ENCODE peak calls at places on chromosomes 7 and 10, in nine cellular contexts. L is ovary, J is HepG2, M is A549, E is stomach, Y is transverse colon, B is sigmoid colon, X is SK-N-SH, V is H1. A is an unnamed sample. For H3K4me1, the result is how much of the 10 kb centered on the place peaks cover.

GRCh38 chr10:132724436-132724835 is 61.5 kb downstream of the NKX6-2 start:
- DNase-seq in V (no peak), M (no peak), E (no peak), L (no peak), X (no peak), Y (no peak), B (no peak), J (no peak), A (no peak)

GRCh38 chr7:47185839-47186238 is 396.1 kb downstream of the TNS3 start:
- DNase-seq in M (no peak), X (no peak), V (no peak), Y (no peak), L (no peak), J (no peak), E (no peak), B (no peak), A (no peak)

GRCh38 chr10:14466256-14466655 is 135.5 kb upstream of the FRMD4A start:
- DNase-seq in L (no peak), E (no peak), J (no peak), B (no peak), Y (no peak), V (peak), X (no peak), M (no peak), A (no peak)

GRCh38 chr10:95526066-95526465 is 35.1 kb downstream of the SORBS1 start:
- DNase-seq in M (no peak), E (no peak), J (no peak), B (no peak), L (no peak), V (no peak), X (no peak), Y (no peak), A (no peak)

GRCh38 chr7:112937651-112938390 is 147.6 kb upstream of the TMEM168 start:
- DNase-seq in L (no peak), J (no peak), B (no peak), X (no peak), E (no peak), M (no peak), Y (no peak), V (no peak), A (no peak)

GRCh38 chr7:126685018-126685573 is 567.6 kb downstream of the GRM8 start:
- DNase-seq in M (no peak), L (no peak), X (no peak), E (no peak), Y (no peak), J (no peak), V (no peak), B (no peak), A (no peak)

GRCh38 chr10:30493609-30494530 is 59.9 kb downstream of the MAP3K8 start:
- DNase-seq in Y (peak), E (no peak), X (no peak), J (peak), V (no peak), M (no peak), B (peak), L (no peak), A (no peak)

GRCh38 chr7:71682181-71682580 is 550.2 kb downstream of the GALNT17 start:
- DNase-seq in V (no peak), Y (no peak), J (no peak), L (no peak), M (no peak), X (no peak), B (no peak), E (no peak), A (no peak)

GRCh38 chr10:51698473-51699063 is 827 bp downstream of the CSTF2T start:
- DNase-seq in E (no peak), L (peak), V (no peak), J (no peak), M (no peak), X (no peak), Y (no peak), B (no peak), A (no peak)
- TF ChIP-seq EP300 in E (no peak), L (no peak), V (no peak), J (no peak), M (no peak), X (no peak), Y (no peak), B (no peak), A (no peak)

GRCh38 chr10:28577506-28577905 is 44.6 kb downstream of the WAC start:
- DNase-seq in L (no peak), J (no peak), Y (no peak), E (no peak), B (no peak), V (no peak), X (no peak), M (no peak), A (no peak)
- H3K4me1 ChIP-seq in L (under half), J (under half), Y (under half), E (half or more), B (under half), V (under half), X (under half), M (under half), A (under half)

GRCh38 chr10:7287377-7287776 is 123.5 kb downstream of the SFMBT2 start:
- DNase-seq in Y (no peak), B (no peak), E (no peak), L (no peak), X (no peak), M (no peak), V (no peak), J (no peak), A (no peak)

GRCh38 chr10:7291487-7292113 is 119.2 kb downstream of the SFMBT2 start:
- DNase-seq in X (no peak), V (no peak), J (no peak), Y (no peak), L (no peak), B (no peak), M (peak), E (no peak), A (no peak)

GRCh38 chr10:7283246-7283645 is 127.6 kb downstream of the SFMBT2 start:
- DNase-seq in V (no peak), J (no peak), X (no peak), M (no peak), Y (no peak), E (no peak), B (no peak), L (no peak), A (no peak)

GRCh38 chr10:7285545-7286322 is 125.1 kb downstream of the SFMBT2 start:
- DNase-seq in L (no peak), M (no peak), E (no peak), Y (no peak), B (no peak), X (no peak), J (no peak), V (no peak), A (no peak)

DNA sequence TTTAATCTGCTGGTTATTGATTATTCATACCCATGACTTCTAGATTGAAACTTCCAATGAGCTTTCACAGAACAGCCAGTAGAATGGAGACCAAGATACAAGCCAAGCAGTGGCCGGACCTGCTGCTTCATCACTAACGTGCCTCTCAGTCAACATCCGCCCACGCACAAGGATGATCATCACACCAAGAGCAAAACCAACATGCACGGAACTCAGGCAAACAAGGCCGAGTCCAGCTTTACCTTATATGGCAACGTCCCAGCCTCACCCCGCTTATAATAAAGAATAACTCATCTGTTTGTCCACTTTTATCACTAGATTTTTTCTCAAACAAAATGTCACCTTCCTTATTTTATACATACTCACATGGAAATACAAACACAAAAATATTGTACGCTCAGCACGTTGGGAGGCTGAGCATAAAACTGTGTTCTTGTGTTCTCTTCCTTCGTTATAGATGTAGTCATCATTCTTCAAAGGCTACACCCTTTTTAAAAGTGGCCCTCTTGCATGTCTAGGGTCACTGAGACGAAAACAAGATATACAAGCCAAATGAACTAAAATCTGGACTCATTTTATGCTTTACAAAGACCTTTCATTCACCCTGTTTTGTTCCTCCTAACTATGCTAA is 122.7 kb downstream of the SFMBT2 start:
- DNase-seq in X (no peak), B (no peak), V (no peak), M (no peak), E (no peak), J (peak), Y (no peak), L (no peak), A (no peak)
- TF ChIP-seq EP300 in X (no peak), B (no peak), V (no peak), M (no peak), E (no peak), J (no peak), Y (no peak), L (no peak), A (no peak)

DNA sequence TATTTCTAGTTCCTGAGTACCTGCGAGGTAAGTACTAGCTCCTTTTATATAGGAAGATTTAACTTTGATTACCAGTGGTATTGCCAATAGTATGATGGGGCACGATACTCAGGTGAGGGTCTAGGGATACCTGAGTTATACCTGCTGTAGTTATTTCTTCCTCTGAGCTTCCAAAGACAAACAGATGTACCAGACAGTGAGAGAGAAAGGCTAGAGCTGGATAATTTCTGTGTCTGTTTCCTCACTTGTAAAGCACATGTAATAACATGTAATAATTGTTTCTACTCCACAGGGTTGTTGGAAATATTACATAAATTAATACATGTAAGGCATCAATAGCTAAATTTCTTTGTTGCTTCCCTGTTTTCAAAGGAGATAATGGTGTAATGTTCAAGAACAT is 53.7 kb downstream of the CPED1 start:
- DNase-seq in E (no peak), J (no peak), B (no peak), V (no peak), Y (no peak), M (no peak), L (no peak), X (no peak), A (no peak)
- H3K4me1 ChIP-seq in E (under half), J (under half), B (under half), V (under half), Y (under half), M (under half), L (under half), X (under half), A (under half)

A was measured in tibial nerve.